ENCODE peak calls at places on chromosomes 2 and 18, in ten cellular contexts. Q is dorsolateral prefrontal cortex, U is tibial nerve, N is osteocyte, E is heart right ventricle, K is HCT116, H is WTC11, G is BE2C, P is spleen, F is nephron progenitor cell. S is an unnamed sample.

GRCh38 chr2:221389421-221389820 is 182.7 kb downstream of the EPHA4 start:
- DNase-seq in Q (no peak), U (no peak), N (no peak), E (no peak), K (no peak), H (no peak), G (no peak), P (no peak), F (no peak), S (no peak)

GRCh38 chr2:143282684-143283083 is 153.5 kb downstream of the ARHGAP15 start:
- DNase-seq in Q (no peak), U (no peak), N (no peak), E (no peak), K (no peak), H (peak), G (no peak), P (no peak), F (peak), S (no peak)

GRCh38 chr2:164745012-164745797 is 96.4 kb downstream of the COBLL1 start:
- DNase-seq in Q (no peak), U (no peak), N (no peak), E (no peak), K (no peak), H (no peak), G (no peak), P (no peak), F (no peak), S (no peak)

GRCh38 chr2:207474871-207475485 is 54.8 kb upstream of the CREB1 start:
- DNase-seq in Q (no peak), U (no peak), N (no peak), E (no peak), K (peak), H (no peak), G (peak), P (no peak), F (peak), S (peak)

GRCh38 chr18:46226461-46226860 is 122.3 kb downstream of the HAUS1 start:
- DNase-seq in Q (no peak), U (no peak), N (no peak), E (no peak), K (no peak), H (no peak), G (no peak), P (no peak), F (no peak), S (no peak)

GRCh38 chr18:31598021-31598805 is 6.5 kb downstream of the TTR start:
- DNase-seq in Q (no peak), U (no peak), N (no peak), E (no peak), K (no peak), H (no peak), G (no peak), P (no peak), F (no peak), S (no peak)

GRCh38 chr2:241064008-241064801 is 37.9 kb downstream of the MTERF4 start:
- DNase-seq in Q (peak), U (peak), N (peak), E (peak), K (peak), H (peak), G (no peak), P (peak), F (no peak), S (peak)

GRCh38 chr2:61275575-61276184 is 113.7 kb downstream of the C2orf74 start:
- DNase-seq in Q (no peak), U (no peak), N (no peak), E (no peak), K (no peak), H (no peak), G (no peak), P (no peak), F (no peak), S (no peak)

GRCh38 chr2:65231121-65231520 is 3.5 kb downstream of the ACTR2 start:
- DNase-seq in Q (no peak), U (no peak), N (no peak), E (no peak), K (no peak), H (no peak), G (no peak), P (no peak), F (no peak), S (no peak)

GRCh38 chr2:44098050-44098449 is 70.6 kb upstream of the PPM1B start:
- DNase-seq in Q (no peak), U (no peak), N (no peak), E (no peak), K (no peak), H (no peak), G (no peak), P (no peak), F (no peak), S (no peak)

GRCh38 chr2:219619235-219619634 is 8.2 kb upstream of the SLC4A3 start:
- DNase-seq in Q (no peak), U (no peak), N (no peak), E (no peak), K (no peak), H (no peak), G (no peak), P (no peak), F (no peak), S (no peak)

GRCh38 chr2:222318026-222318711 is 19.4 kb upstream of the PAX3 start:
- DNase-seq in Q (no peak), U (no peak), N (peak), E (peak), K (peak), H (peak), G (peak), P (peak), F (peak), S (peak)

DNA sequence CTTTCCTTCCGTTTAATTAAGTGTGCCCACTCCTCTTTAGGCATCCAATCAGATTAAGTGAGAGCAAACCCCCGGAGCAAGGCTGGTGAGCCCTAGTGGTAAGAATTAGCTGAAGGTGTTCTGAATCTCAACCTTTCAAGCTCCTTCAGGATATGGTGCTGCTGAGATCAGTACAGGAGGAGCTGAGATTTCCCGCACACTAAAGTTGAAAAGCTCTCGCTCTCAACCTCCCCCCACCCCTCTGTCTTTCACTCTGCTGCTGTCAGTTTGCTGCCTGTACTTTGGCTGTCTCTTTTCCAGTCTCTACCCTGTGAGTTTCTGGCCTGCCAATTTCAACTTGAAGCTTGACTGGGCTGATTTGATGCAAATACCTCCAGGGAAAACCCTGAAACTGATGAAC is 15.7 kb downstream of the ZEB2 start:
- DNase-seq in Q (no peak), U (no peak), N (no peak), E (no peak), K (no peak), H (no peak), G (no peak), P (no peak), F (no peak), S (no peak)
- TF ChIP-seq CTCF in Q (no peak), U (no peak), N (no peak), E (no peak), K (no peak), H (no peak), G (peak), P (no peak), F (no peak), S (peak)

DNA sequence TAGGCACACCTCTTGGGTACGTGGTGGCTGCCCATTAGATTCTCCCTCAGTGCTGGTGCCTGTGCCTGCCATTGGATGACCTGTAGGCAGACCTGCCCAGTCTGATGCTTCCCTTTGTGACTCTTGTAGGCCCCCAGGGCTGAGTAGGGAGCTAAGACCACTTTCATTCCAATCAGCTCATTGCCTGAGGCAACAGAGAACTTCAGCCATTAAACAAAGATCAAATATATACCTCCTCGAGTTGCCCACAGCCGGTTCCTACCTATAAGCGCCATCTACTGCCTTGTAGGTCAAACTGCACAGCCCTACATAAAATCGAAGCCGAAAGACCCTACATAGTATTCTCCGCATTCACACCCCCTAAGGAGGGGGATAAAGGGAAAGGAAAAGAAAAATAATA is 184.6 kb downstream of the ETAA1 start:
- DNase-seq in Q (no peak), U (no peak), N (no peak), E (no peak), K (no peak), H (peak), G (peak), P (no peak), F (no peak), S (no peak)
- TF ChIP-seq CTCF in Q (no peak), U (no peak), N (peak), E (no peak), K (peak), H (peak), G (peak), P (no peak), F (no peak), S (no peak)

GRCh38 chr18:12968619-12969018 is 20.8 kb downstream of the SEH1L start:
- DNase-seq in Q (no peak), U (no peak), N (no peak), E (no peak), K (no peak), H (no peak), G (no peak), P (no peak), F (no peak), S (no peak)
- TF ChIP-seq CTCF in Q (no peak), U (no peak), N (no peak), E (no peak), K (no peak), H (no peak), G (no peak), P (no peak), F (no peak), S (no peak)

GRCh38 chr2:226798422-226799210 is 1.0 kb downstream of the IRS1 start:
- DNase-seq in Q (peak), U (no peak), N (no peak), E (peak), K (no peak), H (peak), G (peak), P (peak), F (peak), S (no peak)
- TF ChIP-seq CTCF in Q (peak), U (no peak), N (peak), E (no peak), K (no peak), H (no peak), G (no peak), P (no peak), F (no peak), S (peak)

DNA sequence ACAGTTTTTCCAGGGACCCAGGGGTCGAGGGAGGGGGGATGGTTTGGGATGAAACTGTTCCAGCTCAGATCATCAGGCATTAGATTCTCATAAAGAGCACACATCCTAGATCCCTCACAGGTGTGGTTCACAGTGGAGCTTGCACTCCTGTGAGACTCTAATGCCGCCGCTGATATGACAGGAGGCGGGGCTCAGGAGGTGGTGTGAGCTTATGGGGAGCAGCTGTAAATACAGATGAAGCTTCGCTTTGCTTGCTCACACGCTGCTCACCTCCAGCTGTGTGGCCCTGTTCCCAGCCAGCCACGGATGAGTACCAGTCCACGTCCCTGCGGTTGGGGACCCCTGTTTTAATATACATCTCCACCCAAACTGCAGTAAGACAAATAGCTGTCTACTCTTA is 204.2 kb downstream of the AGAP1 start:
- DNase-seq in Q (no peak), U (no peak), N (no peak), E (no peak), K (no peak), H (no peak), G (no peak), P (no peak), F (no peak), S (no peak)
- TF ChIP-seq CTCF in Q (no peak), U (no peak), N (no peak), E (no peak), K (no peak), H (no peak), G (no peak), P (no peak), F (no peak), S (no peak)